ENCODE peak calls at places on chromosomes 16 and 17, in ten cellular contexts. I is cardiac fibroblast, C is neural crest cell, E is A549, P is natural killer cell, H is GM23338, F is AG09309, N is osteocyte, R is GM10248, U is gastrocnemius medialis. J is an unnamed sample.

GRCh38 chr17:62676952-62677596 is 49.6 kb downstream of the MRC2 start:
- DNase-seq in P (no peak), C (no peak), R (no peak), U (no peak), N (no peak), E (no peak), H (no peak), I (no peak), F (no peak), J (no peak)

GRCh38 chr17:71115669-71115972 is 946.3 kb downstream of the KCNJ2 start:
- DNase-seq in R (no peak), I (no peak), F (peak), H (no peak), E (no peak), P (no peak), N (no peak), C (no peak), U (no peak), J (no peak)

GRCh38 chr16:31269541-31269940 is 9.8 kb downstream of the ITGAM start:
- DNase-seq in R (no peak), N (peak), C (no peak), H (no peak), I (no peak), F (no peak), E (no peak), P (no peak), U (no peak), J (no peak)

GRCh38 chr17:21218101-21218500 is 4.1 kb upstream of the TMEM11 start:
- DNase-seq in C (no peak), N (no peak), I (no peak), H (peak), E (no peak), R (no peak), P (no peak), U (no peak), F (no peak), J (no peak)

GRCh38 chr17:6775871-6776405 is at the start of gene FBXO39:
- DNase-seq in I (no peak), N (no peak), R (peak), U (no peak), H (peak), E (no peak), C (no peak), F (no peak), P (no peak), J (peak)

GRCh38 chr16:47666434-47666833 is 205.3 kb downstream of the PHKB start:
- DNase-seq in U (no peak), F (no peak), H (no peak), P (no peak), N (no peak), R (no peak), C (no peak), E (no peak), I (no peak), J (no peak)

GRCh38 chr16:23950291-23950894 is 114.6 kb downstream of the PRKCB start:
- DNase-seq in I (no peak), H (no peak), F (no peak), N (peak), P (no peak), U (no peak), R (no peak), E (no peak), C (no peak), J (no peak)

GRCh38 chr16:75306102-75306762 is 54.8 kb upstream of the BCAR1 start:
- DNase-seq in N (no peak), H (no peak), P (no peak), R (no peak), U (peak), I (peak), E (peak), F (no peak), C (no peak), J (no peak)

GRCh38 chr17:61072648-61073047 is 327.0 kb upstream of the TBX2 start:
- DNase-seq in H (peak), I (no peak), F (no peak), C (no peak), U (no peak), E (no peak), R (no peak), P (no peak), N (no peak), J (no peak)

GRCh38 chr17:8672326-8672725 is 41.8 kb upstream of the MYH10 start:
- DNase-seq in U (no peak), H (no peak), F (no peak), E (no peak), P (no peak), I (no peak), R (no peak), C (no peak), N (no peak), J (no peak)

GRCh38 chr16:67304006-67304405 is 22.5 kb downstream of the KCTD19 start:
- DNase-seq in P (no peak), U (no peak), R (no peak), I (no peak), C (no peak), E (no peak), F (peak), N (no peak), H (no peak), J (no peak)

GRCh38 chr16:1468456-1468855 is 6.4 kb downstream of the CLCN7 start:
- DNase-seq in F (no peak), U (no peak), C (no peak), E (no peak), P (no peak), N (no peak), H (no peak), I (no peak), R (no peak), J (no peak)

GRCh38 chr16:84369938-84370627 is 1.7 kb downstream of the ATP2C2 start:
- DNase-seq in F (no peak), E (no peak), N (no peak), C (no peak), I (no peak), H (peak), P (no peak), R (no peak), U (no peak), J (no peak)

GRCh38 chr16:84369105-84369504 is 767 bp downstream of the ATP2C2 start:
- DNase-seq in U (no peak), E (no peak), I (no peak), C (no peak), H (peak), F (no peak), P (no peak), R (no peak), N (no peak), J (no peak)

GRCh38 chr16:84370723-84371552 is 2.6 kb downstream of the ATP2C2 start:
- DNase-seq in N (no peak), I (no peak), U (no peak), E (no peak), P (no peak), R (no peak), F (no peak), H (no peak), C (no peak), J (no peak)

GRCh38 chr16:84374160-84374489 is 5.8 kb downstream of the ATP2C2 start:
- DNase-seq in U (no peak), N (no peak), P (no peak), H (no peak), I (no peak), C (no peak), R (no peak), F (no peak), E (no peak), J (no peak)

GRCh38 chr16:84371553-84371865 is 3.2 kb downstream of the ATP2C2 start:
- DNase-seq in R (no peak), H (no peak), I (no peak), P (no peak), E (no peak), C (no peak), N (no peak), U (no peak), F (no peak), J (no peak)
- TF ChIP-seq CTCF in R (no peak), H (no peak), I (no peak), P (no peak), E (no peak), C (no peak), N (no peak), U (no peak), F (no peak), J (no peak)

DNA sequence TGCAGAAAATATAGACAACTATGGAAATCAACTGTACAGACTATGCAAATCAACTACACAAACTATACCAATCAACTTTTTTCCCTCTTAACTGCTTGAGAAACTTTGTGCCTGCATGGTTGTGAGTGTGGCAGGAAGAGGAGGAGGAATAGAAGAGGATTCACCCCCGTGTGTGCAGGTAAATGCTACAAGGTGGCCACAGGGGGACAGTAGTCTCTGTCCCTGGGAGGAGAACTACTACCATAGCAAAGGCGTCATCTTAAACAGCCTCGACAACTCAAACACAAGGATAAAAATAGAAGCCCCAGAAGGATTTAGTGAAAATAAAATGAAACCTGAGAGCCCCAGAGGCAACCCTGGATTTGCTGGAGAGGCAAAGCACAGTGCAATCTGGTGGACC is 199.6 kb upstream of the DYNLRB2 start:
- DNase-seq in U (no peak), H (no peak), I (no peak), F (no peak), E (no peak), N (peak), P (no peak), R (no peak), C (no peak), J (no peak)
- TF ChIP-seq CTCF in U (no peak), H (no peak), I (no peak), F (no peak), E (no peak), N (peak), P (no peak), R (no peak), C (peak), J (no peak)

GRCh38 chr16:51524555-51525373 is 373.7 kb upstream of the SALL1 start:
- DNase-seq in H (no peak), P (no peak), U (no peak), E (peak), F (peak), R (no peak), C (no peak), N (no peak), I (peak), J (no peak)
- TF ChIP-seq CTCF in H (no peak), P (no peak), U (no peak), E (peak), F (peak), R (no peak), C (no peak), N (no peak), I (no peak), J (no peak)

GRCh38 chr17:45022655-45023339 is 28.6 kb downstream of the DCAKD start:
- DNase-seq in U (no peak), R (no peak), C (no peak), N (no peak), H (no peak), P (no peak), F (no peak), I (no peak), E (no peak), J (peak)

GRCh38 chr17:45020354-45021138 is 30.9 kb downstream of the DCAKD start:
- DNase-seq in I (peak), N (no peak), F (no peak), H (peak), U (no peak), R (no peak), C (no peak), P (no peak), E (no peak), J (peak)

GRCh38 chr17:45019177-45019711 is 32.2 kb downstream of the DCAKD start:
- DNase-seq in N (peak), C (peak), H (peak), I (peak), U (peak), P (peak), R (peak), E (peak), F (no peak), J (peak)

GRCh38 chr17:45021607-45022287 is 29.7 kb downstream of the DCAKD start:
- DNase-seq in I (peak), F (no peak), P (peak), R (peak), C (peak), H (peak), U (peak), E (peak), N (peak), J (peak)

DNA sequence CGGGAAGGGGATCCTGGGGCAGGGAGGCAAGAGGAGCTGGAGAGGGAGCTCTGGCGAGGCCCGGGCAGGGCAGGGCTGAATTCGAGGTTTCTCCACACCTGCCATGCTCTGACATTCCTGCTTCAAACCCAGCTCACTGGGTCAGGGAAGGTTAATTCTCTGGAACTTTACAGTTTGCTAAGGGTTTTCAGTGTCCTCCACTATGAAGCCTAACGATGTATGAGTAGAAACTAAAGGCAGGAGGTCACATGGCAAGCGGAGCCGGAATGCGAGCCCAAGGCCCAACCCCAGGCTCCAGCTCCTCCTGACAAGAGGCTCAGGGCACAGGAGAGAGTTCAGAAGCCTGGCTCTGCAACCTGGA is 29.2 kb downstream of the DCAKD start:
- DNase-seq in C (no peak), R (no peak), I (no peak), U (no peak), F (no peak), H (no peak), E (no peak), N (no peak), P (no peak), J (no peak)
- TF ChIP-seq CTCF in C (peak), R (no peak), I (no peak), U (peak), F (no peak), H (no peak), E (peak), N (peak), P (peak), J (peak)

GRCh38 chr17:50151041-50151936 is 812 bp upstream of the PPP1R9B start:
- DNase-seq in E (peak), U (peak), H (peak), C (peak), I (peak), F (peak), R (peak), N (peak), P (peak), J (peak)
- TF ChIP-seq CTCF in E (peak), U (peak), H (no peak), C (peak), I (peak), F (peak), R (peak), N (peak), P (peak), J (peak)

GRCh38 chr17:40452074-40452787 is 9.0 kb downstream of the IGFBP4 start:
- DNase-seq in R (no peak), E (peak), P (no peak), H (no peak), U (peak), C (no peak), I (peak), F (peak), N (no peak), J (peak)
- TF ChIP-seq CTCF in R (no peak), E (no peak), P (no peak), H (no peak), U (no peak), C (no peak), I (no peak), F (no peak), N (no peak), J (no peak)

GRCh38 chr16:54242199-54242598 is 44.4 kb downstream of the IRX3 start:
- DNase-seq in F (no peak), C (no peak), I (no peak), H (peak), R (no peak), P (no peak), E (peak), N (no peak), U (no peak), J (peak)
- TF ChIP-seq CTCF in F (no peak), C (no peak), I (no peak), H (no peak), R (no peak), P (no peak), E (no peak), N (no peak), U (no peak), J (no peak)

GRCh38 chr16:22320572-22321339 is 23.5 kb downstream of the POLR3E start:
- DNase-seq in P (no peak), I (no peak), H (no peak), E (no peak), F (no peak), R (no peak), N (peak), C (no peak), U (no peak), J (no peak)
- TF ChIP-seq CTCF in P (no peak), I (no peak), H (no peak), E (no peak), F (no peak), R (no peak), N (no peak), C (no peak), U (no peak), J (no peak)

GRCh38 chr16:55326261-55326802 is 2.3 kb downstream of the IRX6 start:
- DNase-seq in C (no peak), P (no peak), E (no peak), R (no peak), N (no peak), H (peak), I (no peak), F (no peak), U (no peak), J (no peak)

GRCh38 chr16:55322327-55322726 is 1.7 kb upstream of the IRX6 start:
- DNase-seq in H (no peak), U (no peak), C (no peak), F (no peak), I (no peak), P (no peak), N (no peak), E (no peak), R (no peak), J (no peak)

GRCh38 chr16:55324491-55325447 is 766 bp downstream of the IRX6 start:
- DNase-seq in F (no peak), U (no peak), R (no peak), C (no peak), I (no peak), P (no peak), H (peak), E (peak), N (no peak), J (peak)

GRCh38 chr16:55325458-55326109 is 1.6 kb downstream of the IRX6 start:
- DNase-seq in I (no peak), H (peak), P (no peak), E (no peak), R (no peak), U (no peak), F (no peak), N (no peak), C (no peak), J (no peak)

GRCh38 chr16:55323637-55324490 is at the start of gene IRX6:
- DNase-seq in F (peak), C (peak), E (peak), N (no peak), U (peak), P (no peak), R (no peak), H (peak), I (no peak), J (peak)
- TF ChIP-seq CTCF in F (peak), C (peak), E (peak), N (peak), U (no peak), P (no peak), R (no peak), H (peak), I (peak), J (peak)